ENCODE peak calls at places on chromosomes 12 and 14, in nine cellular contexts. A, J, P, G, V, Y, Q, U and B are unnamed samples.

GRCh38 chr14:68627868-68628604 is 164.8 kb downstream of the ZFP36L1 start:
- DNase-seq in A (peak), J (peak), P (peak), G (no peak), V (peak), Y (peak), Q (no peak), U (peak), B (no peak)

GRCh38 chr14:44803239-44803905 is 158.4 kb downstream of the KLHL28 start:
- DNase-seq in A (peak), J (peak), P (peak), G (peak), V (peak), Y (peak), Q (peak), U (no peak), B (peak)

GRCh38 chr12:89225808-89226368 is 126.4 kb downstream of the DUSP6 start:
- DNase-seq in A (no peak), J (no peak), P (peak), G (peak), V (no peak), Y (no peak), Q (peak), U (no peak), B (peak)

GRCh38 chr14:36647827-36648753 is 13.6 kb upstream of the PAX9 start:
- DNase-seq in A (no peak), J (peak), P (peak), G (no peak), V (no peak), Y (no peak), Q (peak), U (peak), B (no peak)

GRCh38 chr12:95529693-95530225 is 21.5 kb downstream of the USP44 start:
- DNase-seq in A (no peak), J (no peak), P (peak), G (no peak), V (no peak), Y (no peak), Q (no peak), U (no peak), B (no peak)

GRCh38 chr14:77131206-77131605 is 10.4 kb downstream of the ZDHHC22 start:
- DNase-seq in A (no peak), J (no peak), P (no peak), G (no peak), V (no peak), Y (no peak), Q (no peak), U (no peak), B (no peak)

GRCh38 chr14:54572316-54572715 is 5.4 kb downstream of the SAMD4A start:
- DNase-seq in A (no peak), J (no peak), P (no peak), G (no peak), V (peak), Y (peak), Q (peak), U (no peak), B (no peak)

GRCh38 chr12:60845696-60846095 is 1249.9 kb downstream of the SLC16A7 start:
- DNase-seq in A (no peak), J (no peak), P (no peak), G (no peak), V (no peak), Y (no peak), Q (no peak), U (no peak), B (no peak)

GRCh38 chr14:68459480-68460136 is 333.3 kb downstream of the ZFP36L1 start:
- DNase-seq in A (no peak), J (no peak), P (no peak), G (no peak), V (no peak), Y (no peak), Q (no peak), U (no peak), B (no peak)

GRCh38 chr12:47409310-47409709 is 296.5 kb downstream of the RPAP3 start:
- DNase-seq in A (no peak), J (no peak), P (no peak), G (no peak), V (no peak), Y (no peak), Q (no peak), U (no peak), B (no peak)

GRCh38 chr14:95564060-95564459 is 29.2 kb downstream of the GLRX5 start:
- DNase-seq in A (no peak), J (no peak), P (peak), G (no peak), V (no peak), Y (no peak), Q (no peak), U (no peak), B (no peak)

GRCh38 chr14:37588956-37589737 is 5.9 kb downstream of the FOXA1 start:
- DNase-seq in A (no peak), J (no peak), P (no peak), G (no peak), V (peak), Y (no peak), Q (no peak), U (no peak), B (no peak)

GRCh38 chr14:56666294-56666693 is 86.7 kb downstream of the TMEM260 start:
- DNase-seq in A (no peak), J (no peak), P (no peak), G (peak), V (no peak), Y (no peak), Q (no peak), U (no peak), B (no peak)

GRCh38 chr12:127284021-127284420 is 982.9 kb upstream of the TMEM132C start:
- DNase-seq in A (no peak), J (no peak), P (peak), G (no peak), V (no peak), Y (no peak), Q (peak), U (no peak), B (no peak)

GRCh38 chr14:58331111-58331510 is 32.8 kb downstream of the ARID4A start:
- DNase-seq in A (peak), J (peak), P (peak), G (peak), V (peak), Y (peak), Q (peak), U (peak), B (peak)

GRCh38 chr14:63186453-63186852 is 17.8 kb upstream of the RHOJ start:
- DNase-seq in A (no peak), J (no peak), P (peak), G (no peak), V (no peak), Y (no peak), Q (no peak), U (no peak), B (no peak)

GRCh38 chr14:21287166-21287565 is 7.3 kb downstream of the RPGRIP1 start:
- DNase-seq in A (no peak), J (no peak), P (no peak), G (no peak), V (no peak), Y (no peak), Q (no peak), U (no peak), B (no peak)

GRCh38 chr14:94921870-94922585 is 152.1 kb upstream of the GSC start:
- DNase-seq in A (no peak), J (no peak), P (peak), G (no peak), V (no peak), Y (no peak), Q (no peak), U (no peak), B (peak)

GRCh38 chr12:92085483-92086040 is 60.1 kb downstream of the BTG1 start:
- DNase-seq in A (no peak), J (no peak), P (no peak), G (no peak), V (no peak), Y (no peak), Q (no peak), U (no peak), B (no peak)

GRCh38 chr12:41510470-41510869 is 322.4 kb downstream of the PDZRN4 start:
- DNase-seq in A (no peak), J (no peak), P (no peak), G (no peak), V (no peak), Y (no peak), Q (no peak), U (no peak), B (no peak)

GRCh38 chr12:100715976-100716657 is 78.5 kb upstream of the ANO4 start:
- DNase-seq in A (no peak), J (no peak), P (no peak), G (no peak), V (no peak), Y (no peak), Q (no peak), U (peak), B (no peak)

GRCh38 chr14:99517046-99517642 is 35.9 kb downstream of the CCNK start:
- DNase-seq in A (no peak), J (no peak), P (no peak), G (no peak), V (no peak), Y (no peak), Q (no peak), U (peak), B (no peak)

GRCh38 chr14:58362798-58363412 is 32.8 kb upstream of the TOMM20L start:
- DNase-seq in A (no peak), J (no peak), P (peak), G (peak), V (peak), Y (no peak), Q (no peak), U (no peak), B (no peak)

GRCh38 chr14:95482967-95483842 is 33.2 kb downstream of the SYNE3 start:
- DNase-seq in A (no peak), J (peak), P (peak), G (peak), V (no peak), Y (no peak), Q (peak), U (peak), B (peak)

GRCh38 chr12:58745348-58746125 is 174.8 kb downstream of the LRIG3 start:
- DNase-seq in A (no peak), J (peak), P (no peak), G (no peak), V (no peak), Y (peak), Q (no peak), U (no peak), B (no peak)

GRCh38 chr12:116202940-116203339 is 74.6 kb downstream of the MED13L start:
- DNase-seq in A (no peak), J (no peak), P (no peak), G (peak), V (no peak), Y (no peak), Q (peak), U (no peak), B (no peak)

GRCh38 chr14:75879031-75879430 is 102.8 kb downstream of the TGFB3 start:
- DNase-seq in A (no peak), J (peak), P (peak), G (no peak), V (no peak), Y (no peak), Q (peak), U (no peak), B (no peak)

GRCh38 chr14:102342238-102342637 is 20.5 kb downstream of the CINP start:
- DNase-seq in A (no peak), J (no peak), P (no peak), G (no peak), V (no peak), Y (no peak), Q (no peak), U (no peak), B (no peak)

GRCh38 chr12:116206828-116207227 is 70.7 kb downstream of the MED13L start:
- DNase-seq in A (no peak), J (no peak), P (no peak), G (no peak), V (no peak), Y (no peak), Q (no peak), U (no peak), B (no peak)

GRCh38 chr14:22555573-22556011 is 33.4 kb downstream of the DAD1 start:
- DNase-seq in A (no peak), J (no peak), P (no peak), G (no peak), V (peak), Y (no peak), Q (no peak), U (no peak), B (no peak)

DNA sequence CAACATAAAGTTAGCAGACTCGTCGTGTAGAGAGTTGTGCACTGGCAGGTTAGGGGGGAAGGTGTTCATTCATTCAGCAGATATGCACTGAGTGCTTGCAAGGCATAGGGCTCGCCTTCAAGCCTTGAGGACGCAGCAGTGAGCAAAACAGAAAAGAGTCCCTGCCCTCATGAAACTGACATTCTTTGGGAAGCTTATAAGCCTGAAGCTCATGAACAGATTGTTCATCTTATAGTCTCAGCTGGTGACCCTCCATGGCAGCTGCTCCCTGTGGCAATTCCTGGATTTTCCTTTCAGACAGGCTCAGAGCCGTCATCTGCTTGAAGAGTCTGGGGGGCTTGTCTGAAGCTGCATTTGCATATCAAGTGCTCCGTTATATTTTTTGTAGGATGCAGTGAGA is 148.4 kb downstream of the PRKCH start:
- DNase-seq in A (no peak), J (no peak), P (no peak), G (no peak), V (no peak), Y (no peak), Q (no peak), U (no peak), B (no peak)
- H3K4me3 ChIP-seq in A (peak), J (no peak), P (no peak), G (no peak), V (no peak), Y (no peak), Q (no peak), U (no peak), B (no peak)

GRCh38 chr14:31410048-31410654 is 10.2 kb downstream of the HEATR5A start:
- DNase-seq in A (no peak), J (no peak), P (no peak), G (no peak), V (peak), Y (no peak), Q (no peak), U (no peak), B (no peak)
- H3K4me3 ChIP-seq in A (no peak), J (no peak), P (no peak), G (no peak), V (peak), Y (no peak), Q (no peak), U (no peak), B (no peak)

GRCh38 chr12:76260390-76260748 is 87.8 kb downstream of the BBS10 start:
- DNase-seq in A (no peak), J (no peak), P (peak), G (peak), V (no peak), Y (no peak), Q (no peak), U (no peak), B (no peak)

GRCh38 chr12:76265424-76266180 is 82.6 kb downstream of the BBS10 start:
- DNase-seq in A (no peak), J (no peak), P (no peak), G (no peak), V (no peak), Y (no peak), Q (no peak), U (no peak), B (no peak)

GRCh38 chr12:76266797-76267196 is 81.4 kb downstream of the BBS10 start:
- DNase-seq in A (no peak), J (no peak), P (peak), G (peak), V (no peak), Y (no peak), Q (peak), U (no peak), B (peak)

GRCh38 chr12:76268267-76268666 is 79.9 kb downstream of the BBS10 start:
- DNase-seq in A (no peak), J (no peak), P (no peak), G (no peak), V (no peak), Y (no peak), Q (peak), U (no peak), B (no peak)

GRCh38 chr12:76264617-76265016 is 83.6 kb downstream of the BBS10 start:
- DNase-seq in A (no peak), J (no peak), P (peak), G (no peak), V (no peak), Y (no peak), Q (no peak), U (no peak), B (no peak)
- H3K4me3 ChIP-seq in A (no peak), J (no peak), P (no peak), G (no peak), V (no peak), Y (no peak), Q (no peak), U (no peak), B (no peak)

DNA sequence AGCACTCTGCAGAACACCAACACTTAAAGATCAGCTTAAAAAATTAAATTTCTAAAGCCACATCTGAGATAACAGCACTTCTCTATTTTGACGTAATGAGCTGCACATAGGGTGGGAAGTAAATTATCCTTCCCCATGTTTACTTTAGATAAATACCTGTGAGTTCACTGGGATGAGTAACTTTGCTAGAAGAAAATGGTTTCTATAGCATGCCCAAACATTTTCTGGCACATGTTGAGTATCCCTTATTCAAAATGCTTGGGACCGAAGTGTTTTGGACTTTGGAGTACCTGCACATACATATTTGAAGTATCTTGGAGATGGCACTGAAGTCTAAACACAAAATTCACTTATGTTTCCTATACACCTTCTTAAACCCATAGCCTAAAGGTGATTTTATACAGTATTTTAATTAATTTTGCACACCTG is 6.6 kb downstream of the SLC38A2 start:
- DNase-seq in A (no peak), J (no peak), P (peak), G (no peak), V (no peak), Y (no peak), Q (no peak), U (no peak), B (no peak)
- H3K4me3 ChIP-seq in A (no peak), J (no peak), P (peak), G (peak), V (no peak), Y (no peak), Q (peak), U (peak), B (peak)

DNA sequence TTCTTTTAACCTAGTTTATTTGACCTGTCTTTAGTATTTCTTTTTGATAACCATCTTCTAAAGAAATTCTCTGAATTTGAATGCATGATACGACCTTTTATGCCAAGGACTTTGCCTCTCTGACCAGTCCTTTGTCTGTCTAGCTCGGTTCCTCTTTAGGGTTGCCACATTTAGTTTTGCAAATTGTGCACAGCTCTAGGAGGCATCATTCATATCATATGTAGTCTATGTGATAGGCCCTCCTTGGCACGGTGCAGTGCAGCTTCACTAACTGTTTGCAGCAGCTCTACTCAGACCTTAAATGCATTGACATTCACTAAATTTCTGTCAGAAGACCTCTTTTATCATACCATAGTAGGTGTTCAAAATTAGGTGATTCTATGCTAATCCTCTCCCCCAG is 75.6 kb downstream of the USP15 start:
- DNase-seq in A (no peak), J (no peak), P (no peak), G (no peak), V (no peak), Y (no peak), Q (no peak), U (no peak), B (no peak)
- H3K4me3 ChIP-seq in A (no peak), J (no peak), P (no peak), G (no peak), V (no peak), Y (no peak), Q (no peak), U (no peak), B (no peak)

GRCh38 chr14:25048170-25049126 is 1.5 kb downstream of the STXBP6 start:
- DNase-seq in A (no peak), J (no peak), P (peak), G (no peak), V (no peak), Y (no peak), Q (no peak), U (peak), B (peak)

GRCh38 chr14:25050494-25051170 is 685 bp upstream of the STXBP6 start:
- DNase-seq in A (peak), J (no peak), P (peak), G (peak), V (no peak), Y (no peak), Q (peak), U (no peak), B (no peak)

GRCh38 chr14:25046301-25046943 is 3.5 kb downstream of the STXBP6 start:
- DNase-seq in A (no peak), J (no peak), P (no peak), G (no peak), V (no peak), Y (no peak), Q (no peak), U (no peak), B (no peak)

GRCh38 chr14:25049559-25050493 is at the start of gene STXBP6:
- DNase-seq in A (peak), J (no peak), P (peak), G (no peak), V (no peak), Y (no peak), Q (no peak), U (peak), B (no peak)

GRCh38 chr14:25049127-25049558 is 804 bp downstream of the STXBP6 start:
- DNase-seq in A (no peak), J (no peak), P (peak), G (no peak), V (no peak), Y (no peak), Q (no peak), U (peak), B (no peak)
- H3K4me3 ChIP-seq in A (peak), J (peak), P (peak), G (peak), V (no peak), Y (peak), Q (peak), U (peak), B (peak)

DNA sequence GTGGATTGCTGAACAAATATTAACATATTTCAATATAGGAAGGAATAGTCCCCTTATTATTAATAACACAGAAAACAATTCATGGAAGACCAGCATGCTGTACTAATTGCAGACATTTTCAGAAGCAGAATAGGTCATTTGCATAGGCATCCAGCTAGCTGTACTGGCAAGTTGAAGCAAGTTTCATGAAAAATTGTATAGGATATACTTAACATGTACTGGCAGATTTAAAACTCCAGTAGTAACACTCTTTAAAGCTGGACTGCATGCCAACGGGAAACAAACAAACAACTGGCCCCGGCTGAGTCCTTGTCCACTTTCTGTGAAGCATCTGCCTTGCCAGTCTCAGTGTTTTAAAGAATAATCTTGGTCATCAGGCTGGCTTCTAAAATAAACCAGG is 122.2 kb upstream of the KRAS start:
- DNase-seq in A (no peak), J (no peak), P (no peak), G (no peak), V (no peak), Y (no peak), Q (no peak), U (no peak), B (no peak)
- H3K4me3 ChIP-seq in A (no peak), J (no peak), P (no peak), G (no peak), V (no peak), Y (no peak), Q (no peak), U (no peak), B (no peak)

GRCh38 chr12:2892246-2892645 is 1.6 kb downstream of the TULP3 start:
- DNase-seq in A (no peak), J (no peak), P (no peak), G (no peak), V (no peak), Y (no peak), Q (no peak), U (no peak), B (no peak)
- H3K4me3 ChIP-seq in A (no peak), J (no peak), P (no peak), G (peak), V (no peak), Y (no peak), Q (peak), U (no peak), B (peak)

DNA sequence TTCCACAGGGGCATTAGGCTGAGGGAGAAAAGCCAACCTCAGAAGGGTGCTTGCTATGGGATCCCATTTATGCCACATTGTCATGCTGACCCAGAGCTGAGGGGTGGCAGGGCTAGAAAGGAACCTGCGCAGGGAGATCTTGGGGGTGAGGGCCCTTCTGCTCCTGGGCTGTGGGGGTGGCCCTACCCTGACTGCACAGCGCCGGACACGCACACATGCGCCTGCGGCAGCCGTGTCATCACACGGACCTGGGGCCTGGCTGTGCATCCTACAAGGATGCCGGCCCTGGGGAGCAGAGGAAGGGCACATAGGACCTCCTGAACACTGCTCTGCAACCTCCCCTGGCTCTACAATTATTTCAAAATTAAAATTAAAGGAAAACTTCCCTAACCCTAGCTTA is 6.9 kb downstream of the CDCA4 start:
- DNase-seq in A (no peak), J (no peak), P (no peak), G (no peak), V (no peak), Y (no peak), Q (no peak), U (no peak), B (no peak)
- H3K4me3 ChIP-seq in A (no peak), J (no peak), P (no peak), G (no peak), V (peak), Y (no peak), Q (no peak), U (no peak), B (no peak)